ENCODE peak calls at places on chromosomes 3 and 15, in four cellular contexts. S is HepG2, W is HCT116, P is K562. X is an unnamed sample.

GRCh38 chr3:8607285-8608040 is 37.1 kb downstream of the SSUH2 start:
- DNase-seq in S (peak; percentile 55), W (peak; percentile 15), P (no peak), X (no peak)

GRCh38 chr3:123089611-123090301 is 22.9 kb downstream of the PDIA5 start:
- DNase-seq in S (no peak), W (no peak), P (no peak), X (no peak)

GRCh38 chr15:69648215-69648614 is 195.6 kb downstream of the RPLP1 start:
- DNase-seq in S (no peak), W (no peak), P (no peak), X (no peak)

GRCh38 chr3:140854961-140855360 is 86.7 kb upstream of the SLC25A36 start:
- DNase-seq in S (no peak), W (no peak), P (no peak), X (no peak)

GRCh38 chr3:51955893-51956770 is 951 bp downstream of the GPR62 start:
- DNase-seq in S (no peak), W (no peak), P (no peak), X (no peak)

GRCh38 chr15:49645937-49646336 is 25.1 kb downstream of the DTWD1 start:
- DNase-seq in S (peak; percentile 9), W (no peak), P (no peak), X (no peak)

GRCh38 chr15:81280086-81280485 is 43.9 kb downstream of the STARD5 start:
- DNase-seq in S (no peak), W (no peak), P (no peak), X (no peak)

GRCh38 chr15:45670061-45670460 is 35.2 kb downstream of the SQOR start:
- DNase-seq in S (no peak), W (no peak), P (no peak), X (no peak)

GRCh38 chr3:111761309-111761795 is 97.7 kb upstream of the PHLDB2 start:
- DNase-seq in S (no peak), W (no peak), P (no peak), X (no peak)

GRCh38 chr3:22319446-22319845 is 568.4 kb upstream of the ZNF385D start:
- DNase-seq in S (no peak), W (no peak), P (no peak), X (no peak)

GRCh38 chr15:29668120-29668602 is 154.1 kb downstream of the TJP1 start:
- DNase-seq in S (peak; percentile 89), W (peak; percentile 93), P (peak; percentile 66), X (no peak)

GRCh38 chr3:23304424-23304823 is 101.3 kb downstream of the UBE2E2 start:
- DNase-seq in S (no peak), W (no peak), P (no peak), X (no peak)

GRCh38 chr3:59133350-59133749 is 83.5 kb upstream of the CFAP20DC start:
- DNase-seq in S (no peak), W (no peak), P (no peak), X (no peak)

GRCh38 chr3:123660900-123661299 is 76.0 kb upstream of the HACD2 start:
- DNase-seq in S (no peak), W (no peak), P (no peak), X (no peak)

GRCh38 chr15:22265961-22266360 is 185.6 kb downstream of the OR4M2 start:
- DNase-seq in S (no peak), W (no peak), P (no peak), X (no peak)

GRCh38 chr3:128228366-128228910 is 75.2 kb downstream of the EEFSEC start:
- DNase-seq in S (no peak), W (no peak), P (no peak), X (no peak)

GRCh38 chr3:153426803-153427202 is 264.8 kb downstream of the RAP2B start:
- DNase-seq in S (no peak), W (no peak), P (no peak), X (no peak)

GRCh38 chr15:28901987-28902745 is 16.4 kb downstream of the APBA2 start:
- DNase-seq in S (no peak), W (no peak), P (no peak), X (no peak)

GRCh38 chr3:70736009-70736408 is 423.6 kb upstream of the MDFIC2 start:
- DNase-seq in S (no peak), W (no peak), P (no peak), X (no peak)

GRCh38 chr15:24676431-24676830 is 856 bp downstream of the NPAP1 start:
- DNase-seq in S (no peak), W (no peak), P (no peak), X (no peak)

GRCh38 chr3:53168175-53168923 is 7.3 kb downstream of the PRKCD start:
- DNase-seq in S (no peak), W (no peak), P (no peak), X (no peak)

GRCh38 chr3:112048911-112049310 is 14.4 kb downstream of the TMPRSS7 start:
- DNase-seq in S (no peak), W (no peak), P (no peak), X (no peak)

GRCh38 chr3:112504123-112504522 is 4.9 kb upstream of the BTLA start:
- DNase-seq in S (no peak), W (no peak), P (no peak), X (no peak)

GRCh38 chr3:4314688-4315087 is 11.5 kb downstream of the SETMAR start:
- DNase-seq in S (no peak), W (no peak), P (no peak), X (no peak)

GRCh38 chr3:147987549-147987948 is 578.4 kb downstream of the ZIC1 start:
- DNase-seq in S (peak; percentile 14), W (no peak), P (no peak), X (no peak)

GRCh38 chr15:68819451-68820204 is 1.1 kb downstream of the ANP32A start:
- DNase-seq in S (peak; percentile 24), W (no peak), P (no peak), X (no peak)

GRCh38 chr3:39533226-39533625 is 65.7 kb downstream of the MOBP start:
- DNase-seq in S (no peak), W (no peak), P (no peak), X (no peak)

GRCh38 chr3:46209751-46210470 is 1.8 kb upstream of the CCR1 start:
- DNase-seq in S (no peak), W (no peak), P (no peak), X (no peak)

GRCh38 chr15:63501256-63502089 is 2.9 kb upstream of the USP3 start:
- DNase-seq in S (peak; percentile 38), W (no peak), P (no peak), X (no peak)

GRCh38 chr3:129599607-129600006 is 6.9 kb downstream of the PLXND1 start:
- DNase-seq in S (no peak), W (no peak), P (peak; percentile 54), X (no peak)

GRCh38 chr3:189805375-189806067 is 174.3 kb downstream of the TP63 start:
- DNase-seq in S (no peak), W (no peak), P (no peak), X (no peak)

GRCh38 chr3:49966233-49966942 is 26.4 kb downstream of the RBM6 start:
- DNase-seq in S (no peak), W (no peak), P (no peak), X (no peak)

GRCh38 chr3:15973930-15974329 is 176.2 kb upstream of the ANKRD28 start:
- DNase-seq in S (no peak), W (no peak), P (no peak), X (no peak)

GRCh38 chr3:192445768-192446644 is 281.3 kb downstream of the FGF12 start:
- DNase-seq in S (no peak), W (no peak), P (no peak), X (no peak)

GRCh38 chr15:85141601-85142185 is 160.0 kb downstream of the PDE8A start:
- DNase-seq in S (no peak), W (no peak), P (no peak), X (no peak)

GRCh38 chr3:48435223-48435595 is 4.7 kb downstream of the CCDC51 start:
- DNase-seq in S (no peak), W (no peak), P (no peak), X (no peak)

GRCh38 chr3:48433472-48434118 is 3.7 kb upstream of the PLXNB1 start:
- DNase-seq in S (peak; percentile 79), W (no peak), P (no peak), X (no peak)

GRCh38 chr3:48436477-48436787 is 3.5 kb downstream of the CCDC51 start:
- DNase-seq in S (no peak), W (no peak), P (no peak), X (no peak)

GRCh38 chr3:48435774-48436476 is 4.0 kb downstream of the CCDC51 start:
- DNase-seq in S (peak; percentile 81), W (peak; percentile 78), P (peak; percentile 63), X (peak; percentile 66)

GRCh38 chr3:48434591-48435222 is 4.8 kb upstream of the PLXNB1 start:
- DNase-seq in S (no peak), W (no peak), P (peak; percentile 28), X (no peak)
- TF ChIP-seq SIN3A in S (no peak), W (no peak), P (no peak), X (no peak)

GRCh38 chr3:42773409-42773751 is 327 bp upstream of the CCDC13 start:
- DNase-seq in S (no peak), W (no peak), P (no peak), X (no peak)
- TF ChIP-seq TCF7L2 in S (no peak), W (no peak), P (no peak), X (no peak)

DNA sequence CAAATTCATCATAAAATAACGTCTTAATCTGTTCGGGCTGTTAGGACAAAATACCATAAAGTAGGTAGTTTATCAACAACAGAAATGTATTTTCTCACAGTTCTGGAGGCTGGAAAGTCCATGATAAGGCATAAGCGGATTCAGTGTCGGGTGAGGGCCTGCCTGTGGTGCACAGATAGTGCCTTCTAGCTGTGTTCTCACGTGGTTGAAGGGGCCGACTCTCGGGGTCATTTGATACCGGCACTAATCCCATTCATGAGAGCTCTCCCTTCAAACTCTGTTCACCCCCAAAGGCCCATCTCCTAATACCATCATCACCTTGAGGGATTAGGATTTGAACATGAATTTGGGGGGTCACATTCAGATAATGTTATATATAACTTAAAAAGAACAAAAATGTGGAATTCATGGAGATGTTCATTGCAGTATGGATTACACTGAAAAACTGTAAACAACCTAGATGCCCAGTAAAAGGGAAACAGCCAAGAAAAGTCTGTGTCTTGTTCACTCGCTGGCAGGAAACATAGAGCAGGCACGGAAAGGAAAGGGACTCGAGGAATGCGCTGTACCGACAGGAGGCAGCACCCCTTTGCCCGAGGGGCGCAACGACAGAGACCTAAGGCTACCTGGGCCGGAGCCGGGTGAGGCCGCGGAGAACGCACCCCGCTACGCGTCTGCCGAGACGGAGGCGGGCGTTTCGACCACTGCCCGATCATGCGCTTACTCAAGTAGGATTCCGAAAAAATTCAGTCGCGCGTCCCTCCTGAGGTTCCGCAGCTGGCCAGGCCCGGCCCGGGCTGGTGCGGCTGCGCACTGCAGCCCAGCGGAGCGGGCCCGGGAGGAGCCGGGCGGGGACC is 1.1 kb upstream of the MAN2A2 start:
- DNase-seq in S (peak; percentile 64), W (peak; percentile 49), P (peak; percentile 85), X (peak; percentile 57)
- TF ChIP-seq CTCF in S (peak; percentile 90), W (peak; percentile 90), P (peak; percentile 69), X (peak; percentile 93)

GRCh38 chr3:64008017-64008416 is 15.3 kb downstream of the PSMD6 start:
- DNase-seq in S (no peak), W (no peak), P (no peak), X (no peak)

GRCh38 chr3:64002248-64002647 is 21.0 kb downstream of the PSMD6 start:
- DNase-seq in S (no peak), W (no peak), P (no peak), X (no peak)

GRCh38 chr3:63998852-63999754 is 24.2 kb downstream of the PSMD6 start:
- DNase-seq in S (no peak), W (no peak), P (no peak), X (no peak)

GRCh38 chr3:64000446-64001055 is 22.7 kb downstream of the PSMD6 start:
- DNase-seq in S (no peak), W (no peak), P (no peak), X (no peak)

GRCh38 chr3:64003589-64003988 is 19.7 kb downstream of the PSMD6 start:
- DNase-seq in S (no peak), W (no peak), P (no peak), X (no peak)
- TF ChIP-seq SIN3A in S (no peak), W (no peak), P (no peak), X (no peak)

GRCh38 chr15:75058127-75058905 is 34.9 kb downstream of the PPCDC start:
- DNase-seq in S (peak; percentile 61), W (no peak), P (no peak), X (no peak)
- TF ChIP-seq TCF7L2 in S (no peak), W (no peak), P (no peak), X (no peak)